ENCODE peak calls at places on chromosomes 4 and X, in seven cellular contexts. Y is K562; E is stomach; I is NAMALWA; F is NCI-H187 treated with DMSO at 0.1 percent for 48 hours; N is Panc1; C is stimulated activated CD4-positive, alpha-beta T cell treated with anti-CD3 and anti-CD28 coated beads, Interleukin-1b, Interleukin-23, amount 100 ng/mL, for 4 hours. B is an unnamed sample.

GRCh38 chrX:97159916-97160800 is 276.4 kb downstream of the RPA4 start:
- DNase-seq in E (no peak), N (no peak), I (no peak), F (no peak), C (no peak), Y (no peak), B (peak)

GRCh38 chrX:42079968-42080367 is 156.6 kb upstream of the CASK start:
- DNase-seq in I (no peak), F (no peak), Y (no peak), E (no peak), C (no peak), N (no peak), B (no peak)

GRCh38 chr4:153257151-153257620 is 52.9 kb downstream of the TRIM2 start:
- DNase-seq in Y (peak), F (no peak), C (no peak), N (no peak), I (no peak), E (no peak), B (no peak)

GRCh38 chr4:47926667-47927258 is 12.4 kb upstream of the NFXL1 start:
- DNase-seq in F (no peak), C (peak), N (peak), E (peak), Y (peak), I (peak), B (peak)

GRCh38 chr4:120724656-120725055 is 197.9 kb downstream of the PRDM5 start:
- DNase-seq in I (no peak), C (no peak), E (no peak), F (no peak), Y (no peak), N (no peak), B (no peak)

GRCh38 chr4:3302164-3302785 is 9.5 kb downstream of the RGS12 start:
- DNase-seq in N (no peak), Y (no peak), E (peak), F (no peak), I (peak), C (peak), B (no peak)

GRCh38 chrX:47613082-47613481 is 6.6 kb downstream of the SYN1 start:
- DNase-seq in E (no peak), N (no peak), C (no peak), Y (peak), F (no peak), I (no peak), B (no peak)

GRCh38 chr4:127211377-127212268 is 421.1 kb upstream of the INTU start:
- DNase-seq in Y (no peak), F (no peak), N (no peak), C (no peak), E (no peak), I (no peak), B (no peak)